ENCODE peak calls at places on chromosomes 3 and 15, in ten cellular contexts. One of them, this sample, is unnamed.

GRCh38 chr3:9385209-9385936 is 12.0 kb upstream of the SETD5 start:
- DNase-seq in A549: no peak
- DNase-seq in hepatocyte: no peak
- DNase-seq in ovary: no peak
- DNase-seq in body of pancreas: no peak
- DNase-seq in pancreas: no peak
- DNase-seq in stomach: no peak
- DNase-seq in MM.1S: no peak
- DNase-seq in neural progenitor cell: no peak
- DNase-seq in fibroblast of lung: no peak
- DNase-seq in this sample: no peak

GRCh38 chr3:107880702-107881101 is 210.1 kb downstream of the CD47 start:
- DNase-seq in A549: no peak
- DNase-seq in hepatocyte: no peak
- DNase-seq in ovary: no peak
- DNase-seq in body of pancreas: no peak
- DNase-seq in pancreas: no peak
- DNase-seq in stomach: no peak
- DNase-seq in MM.1S: no peak
- DNase-seq in neural progenitor cell: no peak
- DNase-seq in fibroblast of lung: no peak
- DNase-seq in this sample: no peak

GRCh38 chr15:39417766-39418165 is 163.1 kb upstream of the THBS1 start:
- DNase-seq in A549: no peak
- DNase-seq in hepatocyte: no peak
- DNase-seq in ovary: no peak
- DNase-seq in body of pancreas: no peak
- DNase-seq in pancreas: no peak
- DNase-seq in stomach: no peak
- DNase-seq in MM.1S: no peak
- DNase-seq in neural progenitor cell: no peak
- DNase-seq in fibroblast of lung: no peak
- DNase-seq in this sample: no peak

GRCh38 chr3:97928986-97929385 is 43.2 kb downstream of the RIOX2 start:
- DNase-seq in A549: no peak
- DNase-seq in hepatocyte: no peak
- DNase-seq in ovary: no peak
- DNase-seq in body of pancreas: no peak
- DNase-seq in pancreas: no peak
- DNase-seq in stomach: no peak
- DNase-seq in MM.1S: no peak
- DNase-seq in neural progenitor cell: peak; percentile 4
- DNase-seq in fibroblast of lung: no peak
- DNase-seq in this sample: no peak

GRCh38 chr3:101827211-101828174 is 21.8 kb upstream of the NFKBIZ start:
- DNase-seq in A549: no peak
- DNase-seq in hepatocyte: peak; percentile 87
- DNase-seq in ovary: peak; percentile 80
- DNase-seq in body of pancreas: peak; percentile 85
- DNase-seq in pancreas: peak; percentile 43
- DNase-seq in stomach: peak; percentile 78
- DNase-seq in MM.1S: peak; percentile 92
- DNase-seq in neural progenitor cell: peak; percentile 82
- DNase-seq in fibroblast of lung: peak; percentile 74
- DNase-seq in this sample: peak; percentile 84

GRCh38 chr15:79185199-79185598 is 94.6 kb upstream of the RASGRF1 start:
- DNase-seq in A549: no peak
- DNase-seq in hepatocyte: no peak
- DNase-seq in ovary: no peak
- DNase-seq in body of pancreas: no peak
- DNase-seq in pancreas: no peak
- DNase-seq in stomach: no peak
- DNase-seq in MM.1S: peak; percentile 33
- DNase-seq in neural progenitor cell: peak; percentile 25
- DNase-seq in fibroblast of lung: no peak
- DNase-seq in this sample: no peak

GRCh38 chr15:90583471-90584252 is 53.9 kb downstream of the CRTC3 start:
- DNase-seq in A549: no peak
- DNase-seq in hepatocyte: no peak
- DNase-seq in ovary: no peak
- DNase-seq in body of pancreas: no peak
- DNase-seq in pancreas: no peak
- DNase-seq in stomach: no peak
- DNase-seq in MM.1S: no peak
- DNase-seq in neural progenitor cell: peak; percentile 51
- DNase-seq in fibroblast of lung: no peak
- DNase-seq in this sample: no peak

GRCh38 chr15:77075528-77075927 is 4.6 kb upstream of the TSPAN3 start:
- DNase-seq in A549: no peak
- DNase-seq in hepatocyte: no peak
- DNase-seq in ovary: no peak
- DNase-seq in body of pancreas: peak; percentile 18
- DNase-seq in pancreas: no peak
- DNase-seq in stomach: peak; percentile 50
- DNase-seq in MM.1S: no peak
- DNase-seq in neural progenitor cell: no peak
- DNase-seq in fibroblast of lung: no peak
- DNase-seq in this sample: no peak

GRCh38 chr3:160159346-160159745 is 65.9 kb upstream of the C3orf80 start:
- DNase-seq in A549: no peak
- DNase-seq in hepatocyte: no peak
- DNase-seq in ovary: no peak
- DNase-seq in body of pancreas: no peak
- DNase-seq in pancreas: no peak
- DNase-seq in stomach: no peak
- DNase-seq in MM.1S: no peak
- DNase-seq in neural progenitor cell: no peak
- DNase-seq in fibroblast of lung: no peak
- DNase-seq in this sample: no peak

GRCh38 chr3:172315401-172316091 is 132.7 kb downstream of the GHSR start:
- DNase-seq in A549: peak; percentile 21
- DNase-seq in hepatocyte: peak; percentile 67
- DNase-seq in ovary: no peak
- DNase-seq in body of pancreas: peak; percentile 50
- DNase-seq in pancreas: no peak
- DNase-seq in stomach: no peak
- DNase-seq in MM.1S: peak; percentile 72
- DNase-seq in neural progenitor cell: no peak
- DNase-seq in fibroblast of lung: peak; percentile 88
- DNase-seq in this sample: peak; percentile 43

GRCh38 chr3:170760174-170760526 is 109.8 kb downstream of the RPL22L1 start:
- DNase-seq in A549: no peak
- DNase-seq in hepatocyte: no peak
- DNase-seq in ovary: no peak
- DNase-seq in body of pancreas: peak; percentile 51
- DNase-seq in pancreas: no peak
- DNase-seq in stomach: peak; percentile 48
- DNase-seq in MM.1S: no peak
- DNase-seq in neural progenitor cell: no peak
- DNase-seq in fibroblast of lung: no peak
- DNase-seq in this sample: no peak

GRCh38 chr3:141959921-141960554 is 83.6 kb downstream of the ATP1B3 start:
- DNase-seq in A549: no peak
- DNase-seq in hepatocyte: no peak
- DNase-seq in ovary: no peak
- DNase-seq in body of pancreas: no peak
- DNase-seq in pancreas: no peak
- DNase-seq in stomach: no peak
- DNase-seq in MM.1S: no peak
- DNase-seq in neural progenitor cell: no peak
- DNase-seq in fibroblast of lung: peak; percentile 61
- DNase-seq in this sample: no peak

GRCh38 chr3:160935413-160936095 is 169.6 kb downstream of the B3GALNT1 start:
- DNase-seq in A549: no peak
- DNase-seq in hepatocyte: peak; percentile 42
- DNase-seq in ovary: no peak
- DNase-seq in body of pancreas: peak; percentile 27
- DNase-seq in pancreas: no peak
- DNase-seq in stomach: no peak
- DNase-seq in MM.1S: no peak
- DNase-seq in neural progenitor cell: no peak
- DNase-seq in fibroblast of lung: no peak
- DNase-seq in this sample: no peak

GRCh38 chr3:52299815-52300611 is 12.4 kb downstream of the GLYCTK start:
- DNase-seq in A549: no peak
- DNase-seq in hepatocyte: peak; percentile 84
- DNase-seq in ovary: peak; percentile 83
- DNase-seq in body of pancreas: peak; percentile 87
- DNase-seq in pancreas: peak; percentile 86
- DNase-seq in stomach: peak; percentile 62
- DNase-seq in MM.1S: no peak
- DNase-seq in neural progenitor cell: peak; percentile 62
- DNase-seq in fibroblast of lung: no peak
- DNase-seq in this sample: no peak

GRCh38 chr3:9110316-9110715 is 139.1 kb downstream of the SRGAP3 start:
- DNase-seq in A549: no peak
- DNase-seq in hepatocyte: no peak
- DNase-seq in ovary: no peak
- DNase-seq in body of pancreas: no peak
- DNase-seq in pancreas: no peak
- DNase-seq in stomach: no peak
- DNase-seq in MM.1S: no peak
- DNase-seq in neural progenitor cell: no peak
- DNase-seq in fibroblast of lung: no peak
- DNase-seq in this sample: no peak

GRCh38 chr15:49832421-49832980 is 211.7 kb downstream of the DTWD1 start:
- DNase-seq in A549: no peak
- DNase-seq in hepatocyte: peak; percentile 73
- DNase-seq in ovary: no peak
- DNase-seq in body of pancreas: peak; percentile 70
- DNase-seq in pancreas: peak; percentile 67
- DNase-seq in stomach: no peak
- DNase-seq in MM.1S: no peak
- DNase-seq in neural progenitor cell: peak; percentile 58
- DNase-seq in fibroblast of lung: no peak
- DNase-seq in this sample: peak; percentile 56

GRCh38 chr15:89794627-89795241 is 18.6 kb downstream of the MESP2 start:
- DNase-seq in A549: no peak
- DNase-seq in hepatocyte: no peak
- DNase-seq in ovary: no peak
- DNase-seq in body of pancreas: no peak
- DNase-seq in pancreas: no peak
- DNase-seq in stomach: no peak
- DNase-seq in MM.1S: no peak
- DNase-seq in neural progenitor cell: no peak
- DNase-seq in fibroblast of lung: peak; percentile 81
- DNase-seq in this sample: no peak

GRCh38 chr15:96002890-96003859 is 327.3 kb upstream of the NR2F2 start:
- DNase-seq in A549: no peak
- DNase-seq in hepatocyte: no peak
- DNase-seq in ovary: no peak
- DNase-seq in body of pancreas: no peak
- DNase-seq in pancreas: no peak
- DNase-seq in stomach: no peak
- DNase-seq in MM.1S: no peak
- DNase-seq in neural progenitor cell: no peak
- DNase-seq in fibroblast of lung: no peak
- DNase-seq in this sample: no peak
- H3K4me1 ChIP-seq in A549: no peaks in the 10 kb centered on the region
- H3K4me1 ChIP-seq in hepatocyte: no peaks in the 10 kb centered on the region
- H3K4me1 ChIP-seq in ovary: no peaks in the 10 kb centered on the region
- H3K4me1 ChIP-seq in body of pancreas: no peaks in the 10 kb centered on the region
- H3K4me1 ChIP-seq in pancreas: no peaks in the 10 kb centered on the region
- H3K4me1 ChIP-seq in stomach: no peaks in the 10 kb centered on the region
- H3K4me1 ChIP-seq in MM.1S: no peaks in the 10 kb centered on the region
- H3K4me1 ChIP-seq in neural progenitor cell: no peaks in the 10 kb centered on the region
- H3K4me1 ChIP-seq in fibroblast of lung: no peaks in the 10 kb centered on the region
- H3K4me1 ChIP-seq in this sample: no peaks in the 10 kb centered on the region

GRCh38 chr3:177141471-177141870 is 55.8 kb downstream of the TBL1XR1 start:
- DNase-seq in A549: no peak
- DNase-seq in hepatocyte: no peak
- DNase-seq in ovary: no peak
- DNase-seq in body of pancreas: no peak
- DNase-seq in pancreas: no peak
- DNase-seq in stomach: no peak
- DNase-seq in MM.1S: no peak
- DNase-seq in neural progenitor cell: no peak
- DNase-seq in fibroblast of lung: no peak
- DNase-seq in this sample: no peak
- H3K4me3 ChIP-seq in A549: no peak overlapping the region
- H3K4me3 ChIP-seq in hepatocyte: no peak overlapping the region
- H3K4me3 ChIP-seq in ovary: no peak overlapping the region
- H3K4me3 ChIP-seq in body of pancreas: no peak overlapping the region
- H3K4me3 ChIP-seq in pancreas: no peak overlapping the region
- H3K4me3 ChIP-seq in stomach: no peak overlapping the region
- H3K4me3 ChIP-seq in MM.1S: no peak overlapping the region
- H3K4me3 ChIP-seq in neural progenitor cell: no peak overlapping the region
- H3K4me3 ChIP-seq in fibroblast of lung: no peak overlapping the region
- H3K4me3 ChIP-seq in this sample: no peak overlapping the region

DNA sequence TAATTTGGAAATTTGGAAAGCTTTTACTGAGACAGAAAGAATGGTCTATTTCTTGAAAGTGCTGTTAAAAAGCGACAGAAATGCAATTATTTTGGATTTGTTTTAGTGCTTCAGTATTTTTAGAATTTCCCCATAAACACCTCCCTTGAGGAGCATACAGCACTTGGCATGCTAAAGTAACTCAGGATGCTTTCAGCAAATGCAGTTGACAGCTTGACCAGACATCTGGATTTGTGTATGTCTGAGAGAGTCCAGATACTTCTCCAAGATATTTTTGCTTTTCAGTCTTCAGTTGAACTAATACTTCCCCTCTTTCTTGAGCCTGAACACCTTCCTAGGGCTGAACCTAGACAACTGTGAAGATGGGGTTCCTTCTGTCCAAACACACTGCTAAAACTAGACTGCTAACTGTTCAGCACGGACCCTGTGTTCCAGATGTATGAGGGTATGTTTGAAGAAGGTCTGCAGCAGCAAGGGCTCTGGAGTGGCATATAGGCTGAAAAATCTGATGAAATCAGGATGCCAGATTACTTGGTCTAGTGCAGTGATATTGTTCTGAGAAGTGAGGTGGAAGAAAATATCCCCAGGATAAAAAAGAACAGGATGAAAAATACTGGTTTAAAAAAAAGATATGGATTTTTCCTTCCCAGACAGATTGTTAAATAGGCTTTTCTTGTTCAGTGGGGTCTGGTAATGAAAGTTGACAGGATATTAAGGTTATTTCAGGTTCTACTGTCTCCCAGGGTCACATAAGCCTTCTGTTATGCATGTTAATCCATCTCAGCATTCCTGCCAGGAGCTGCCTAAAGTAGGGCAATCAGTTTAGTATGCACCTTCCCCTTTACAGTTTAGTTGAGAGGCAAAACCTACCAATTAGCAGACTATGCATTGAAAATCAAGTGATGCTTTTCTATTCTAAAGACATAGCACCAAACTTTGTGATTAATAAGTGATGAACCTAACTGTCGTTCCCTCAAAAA is 516.9 kb upstream of the TBL1XR1 start:
- DNase-seq in A549: no peak
- DNase-seq in hepatocyte: no peak
- DNase-seq in ovary: no peak
- DNase-seq in body of pancreas: no peak
- DNase-seq in pancreas: no peak
- DNase-seq in stomach: no peak
- DNase-seq in MM.1S: no peak
- DNase-seq in neural progenitor cell: peak; percentile 13
- DNase-seq in fibroblast of lung: no peak
- DNase-seq in this sample: no peak
- TF ChIP-seq CTCF in A549: no peak
- TF ChIP-seq CTCF in hepatocyte: no peak
- TF ChIP-seq CTCF in ovary: no peak
- TF ChIP-seq CTCF in body of pancreas: no peak
- TF ChIP-seq CTCF in pancreas: no peak
- TF ChIP-seq CTCF in stomach: no peak
- TF ChIP-seq CTCF in MM.1S: no peak
- TF ChIP-seq CTCF in neural progenitor cell: no peak
- TF ChIP-seq CTCF in fibroblast of lung: no peak
- TF ChIP-seq CTCF in this sample: no peak

GRCh38 chr15:25862087-25862468 is 1.0 kb downstream of the ATP10A start:
- DNase-seq in A549: no peak
- DNase-seq in hepatocyte: no peak
- DNase-seq in ovary: no peak
- DNase-seq in body of pancreas: no peak
- DNase-seq in pancreas: no peak
- DNase-seq in stomach: no peak
- DNase-seq in MM.1S: no peak
- DNase-seq in neural progenitor cell: no peak
- DNase-seq in fibroblast of lung: peak; percentile 5
- DNase-seq in this sample: no peak
- H3K4me1 ChIP-seq in A549: peaks cover 44% of the 10 kb centered on the region
- H3K4me1 ChIP-seq in hepatocyte: peaks cover 2% of the 10 kb centered on the region
- H3K4me1 ChIP-seq in ovary: peaks cover 6% of the 10 kb centered on the region
- H3K4me1 ChIP-seq in body of pancreas: peaks cover 16% of the 10 kb centered on the region
- H3K4me1 ChIP-seq in pancreas: no peaks in the 10 kb centered on the region
- H3K4me1 ChIP-seq in stomach: peaks cover 53% of the 10 kb centered on the region
- H3K4me1 ChIP-seq in MM.1S: no peaks in the 10 kb centered on the region
- H3K4me1 ChIP-seq in neural progenitor cell: no peaks in the 10 kb centered on the region
- H3K4me1 ChIP-seq in fibroblast of lung: peaks cover 5% of the 10 kb centered on the region
- H3K4me1 ChIP-seq in this sample: peaks cover 13% of the 10 kb centered on the region